ENCODE peak calls at places on chromosomes 11 and 22, in four cellular contexts. Z is A549; S is naive thymus-derived CD4-positive, alpha-beta T cell; M is CD8-positive, alpha-beta memory T cell. V is an unnamed sample. For H3K4me1, the result is how much of the 10 kb centered on the place peaks cover.

GRCh38 chr22:17860220-17860965 is 86.1 kb upstream of the BID start:
- DNase-seq in M (no peak), S (no peak), Z (no peak), V (no peak)

GRCh38 chr11:78094250-78094649 is 14.6 kb upstream of the NDUFC2 start:
- DNase-seq in M (no peak), Z (no peak), S (no peak), V (no peak)

GRCh38 chr11:47843354-47844060 is 4.6 kb downstream of the NUP160 start:
- DNase-seq in M (no peak), Z (no peak), S (no peak), V (no peak)

GRCh38 chr11:71502871-71503435 is 24.1 kb upstream of the KRTAP5-7 start:
- DNase-seq in Z (no peak), S (no peak), M (no peak), V (no peak)

GRCh38 chr11:2991477-2992233 is 474 bp downstream of the NAP1L4 start:
- DNase-seq in M (no peak), S (no peak), Z (peak), V (peak)

GRCh38 chr11:26841818-26842457 is 120.1 kb upstream of the SLC5A12 start:
- DNase-seq in Z (no peak), S (no peak), M (no peak), V (no peak)

GRCh38 chr11:119085523-119085878 is 820 bp downstream of the HMBS start:
- DNase-seq in S (peak), Z (no peak), M (no peak), V (peak)

GRCh38 chr11:72446929-72447753 is 12.8 kb upstream of the CLPB start:
- DNase-seq in Z (peak), S (no peak), M (peak), V (peak)

GRCh38 chr22:45781941-45782340 is 110.3 kb downstream of the ATXN10 start:
- DNase-seq in S (no peak), M (no peak), Z (no peak), V (no peak)

GRCh38 chr11:75966546-75967287 is 151.7 kb downstream of the UVRAG start:
- DNase-seq in S (no peak), Z (peak), M (no peak), V (no peak)

GRCh38 chr11:94046796-94047195 is 25.6 kb downstream of the HEPHL1 start:
- DNase-seq in M (no peak), Z (no peak), S (no peak), V (no peak)

GRCh38 chr22:47032091-47032943 is 269.9 kb downstream of the TBC1D22A start:
- DNase-seq in M (no peak), Z (no peak), S (no peak), V (no peak)

GRCh38 chr11:9019861-9020260 is 16.1 kb upstream of the NRIP3 start:
- DNase-seq in S (no peak), M (no peak), Z (no peak), V (no peak)

GRCh38 chr11:4680341-4680740 is 17.3 kb downstream of the OR51E2 start:
- DNase-seq in S (no peak), Z (no peak), M (no peak), V (no peak)

GRCh38 chr11:35549787-35550186 is 24.4 kb upstream of the PAMR1 start:
- DNase-seq in Z (peak), S (no peak), M (no peak), V (no peak)

GRCh38 chr22:38694945-38695344 is 5.8 kb downstream of the JOSD1 start:
- DNase-seq in S (no peak), Z (peak), M (no peak), V (no peak)
- H3K4me1 ChIP-seq in S (under half), Z (under half), M (under half), V (under half)

DNA sequence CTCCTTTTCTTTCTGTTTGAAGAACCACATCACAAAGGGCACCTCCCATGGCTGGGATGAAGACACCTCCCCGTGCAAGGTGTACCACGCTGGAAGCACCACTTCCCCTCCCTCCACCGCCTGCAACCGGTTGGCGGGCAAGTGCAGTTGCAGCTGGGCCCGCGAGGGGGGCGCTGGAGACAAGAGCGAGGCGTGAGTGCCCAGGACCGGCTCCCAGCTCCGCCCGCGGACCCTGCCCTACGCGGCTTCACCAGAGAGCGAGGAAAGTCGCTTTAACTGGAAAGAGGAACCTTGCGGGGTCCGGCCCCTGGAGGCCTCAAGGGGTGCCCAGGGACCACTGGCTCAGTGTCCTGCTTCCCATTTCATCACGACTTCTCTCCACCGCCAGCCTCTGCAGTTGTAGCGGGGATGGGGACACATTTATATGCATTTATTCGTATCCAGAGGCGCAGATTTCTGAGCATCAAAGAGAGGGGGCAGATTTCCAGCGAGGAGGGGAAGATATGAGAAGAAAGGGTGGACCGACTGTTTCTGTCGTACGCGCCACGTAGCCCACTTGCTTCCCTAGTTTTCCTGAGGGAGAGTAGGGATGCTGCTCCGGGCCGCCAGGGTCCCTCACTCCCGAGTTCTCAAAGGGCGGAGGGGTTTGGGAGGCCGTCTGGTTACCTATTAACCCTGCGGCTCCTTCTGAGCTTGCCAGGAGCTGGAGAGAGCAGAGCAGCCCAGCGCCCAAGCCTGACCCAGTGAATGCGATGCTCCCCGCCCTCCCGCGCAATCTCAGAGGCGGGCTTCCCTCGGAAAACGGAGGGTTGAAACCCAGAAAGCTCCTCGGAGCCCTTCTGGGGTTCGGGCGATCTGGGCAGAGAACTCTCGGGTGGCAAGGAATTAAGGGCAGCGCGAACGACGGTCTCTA is 3.5 kb downstream of the ESAM start:
- DNase-seq in M (peak), S (peak), Z (peak), V (peak)
- H3K4me3 ChIP-seq in M (peak), S (peak), Z (peak), V (no peak)

DNA sequence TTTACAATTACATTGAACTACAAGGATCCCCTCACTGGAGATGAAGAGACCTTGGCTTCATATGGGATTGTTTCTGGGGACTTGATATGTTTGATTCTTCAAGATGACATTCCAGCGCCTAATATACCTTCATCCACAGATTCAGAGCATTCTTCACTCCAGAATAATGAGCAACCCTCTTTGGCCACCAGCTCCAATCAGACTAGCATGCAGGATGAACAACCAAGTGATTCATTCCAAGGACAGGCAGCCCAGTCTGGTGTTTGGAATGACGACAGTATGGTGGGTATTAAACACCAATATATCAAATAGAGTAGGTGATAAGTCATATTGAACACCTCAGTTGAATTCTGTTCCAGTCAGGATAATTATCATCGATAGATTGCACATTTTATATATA is 4.4 kb downstream of the FBXO7 start:
- DNase-seq in M (no peak), Z (no peak), S (no peak), V (no peak)
- H3K4me1 ChIP-seq in M (under half), Z (under half), S (under half), V (under half)

DNA sequence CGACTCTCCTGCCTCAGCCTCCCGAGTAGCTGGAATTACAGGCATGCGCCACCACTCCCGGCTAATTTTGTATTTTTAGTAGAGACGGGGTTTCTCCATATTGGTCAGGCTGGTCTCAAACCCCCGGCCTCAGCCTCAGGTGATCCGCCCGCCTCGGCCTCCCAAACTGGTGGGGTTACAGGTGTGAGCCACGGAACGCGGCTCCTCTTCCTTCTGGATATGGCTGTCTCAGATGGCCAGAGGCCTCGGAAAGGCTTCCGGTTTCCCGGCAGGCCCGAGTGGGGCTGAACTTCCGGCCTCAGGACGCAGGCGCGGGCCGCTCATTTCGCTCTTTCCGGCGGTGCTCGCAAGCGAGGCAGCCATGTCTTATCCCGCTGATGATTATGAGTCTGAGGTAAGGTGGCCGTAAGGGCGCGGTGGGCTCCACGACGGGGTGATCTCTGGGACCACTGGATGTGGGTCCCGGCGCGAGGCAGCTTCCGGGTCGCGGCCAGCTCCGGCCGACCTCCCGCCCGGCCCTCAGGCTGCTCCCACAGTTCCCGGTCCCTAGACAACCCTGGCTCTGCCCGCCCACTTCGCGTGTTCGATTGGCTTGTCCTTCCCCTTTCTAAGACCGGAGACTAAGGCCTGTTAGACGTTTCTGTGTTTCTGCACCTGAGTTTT is at the start of gene EIF3L:
- DNase-seq in S (peak), Z (peak), M (peak), V (peak)
- H3K4me3 ChIP-seq in S (peak), Z (peak), M (peak), V (peak)

GRCh38 chr11:65890324-65891179 is at the start of gene CCDC85B:
- DNase-seq in S (peak), Z (peak), M (peak), V (peak)

GRCh38 chr11:65895482-65895981 is 4.7 kb downstream of the FOSL1 start:
- DNase-seq in M (no peak), Z (no peak), S (no peak), V (no peak)

GRCh38 chr11:65894034-65894591 is 3.6 kb downstream of the CCDC85B start:
- DNase-seq in Z (no peak), M (no peak), S (no peak), V (no peak)

GRCh38 chr11:65891180-65892136 is 985 bp downstream of the CCDC85B start:
- DNase-seq in Z (peak), S (no peak), M (no peak), V (peak)

DNA sequence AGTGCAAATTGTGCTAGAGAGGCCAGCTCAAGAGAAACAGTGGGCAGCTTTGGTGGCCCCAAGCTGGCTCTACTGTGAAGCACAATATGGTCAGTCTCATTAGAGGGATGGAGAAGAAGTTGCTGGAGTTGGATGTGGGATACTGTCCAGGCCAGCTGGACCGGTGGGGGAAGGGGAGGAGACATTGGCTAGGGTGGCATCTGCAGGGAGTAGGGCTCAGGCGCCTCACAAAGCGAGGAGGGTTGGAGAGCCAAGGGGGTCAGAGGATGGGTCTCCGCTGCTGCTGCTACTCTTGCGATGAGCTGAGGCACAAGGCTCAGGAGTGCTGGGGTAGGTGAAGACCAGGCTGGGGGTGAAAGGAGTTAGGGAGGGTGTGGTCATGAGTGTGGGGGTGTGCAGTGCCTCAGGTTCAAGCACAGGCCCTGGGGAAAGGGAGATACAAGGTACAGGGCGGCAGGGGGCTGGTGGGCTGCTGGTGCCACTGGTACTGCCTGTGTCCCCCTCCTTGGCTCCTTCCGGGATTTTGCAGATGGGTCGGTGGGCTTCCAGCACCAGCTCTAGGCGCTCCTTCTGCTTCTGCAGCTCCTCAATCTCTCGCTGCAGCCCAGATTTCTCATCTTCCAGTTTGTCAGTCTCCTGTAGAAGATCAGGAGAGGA is 2.3 kb downstream of the CCDC85B start:
- DNase-seq in Z (no peak), M (no peak), S (no peak), V (no peak)
- H3K4me1 ChIP-seq in Z (half or more), M (under half), S (under half), V (under half)

DNA sequence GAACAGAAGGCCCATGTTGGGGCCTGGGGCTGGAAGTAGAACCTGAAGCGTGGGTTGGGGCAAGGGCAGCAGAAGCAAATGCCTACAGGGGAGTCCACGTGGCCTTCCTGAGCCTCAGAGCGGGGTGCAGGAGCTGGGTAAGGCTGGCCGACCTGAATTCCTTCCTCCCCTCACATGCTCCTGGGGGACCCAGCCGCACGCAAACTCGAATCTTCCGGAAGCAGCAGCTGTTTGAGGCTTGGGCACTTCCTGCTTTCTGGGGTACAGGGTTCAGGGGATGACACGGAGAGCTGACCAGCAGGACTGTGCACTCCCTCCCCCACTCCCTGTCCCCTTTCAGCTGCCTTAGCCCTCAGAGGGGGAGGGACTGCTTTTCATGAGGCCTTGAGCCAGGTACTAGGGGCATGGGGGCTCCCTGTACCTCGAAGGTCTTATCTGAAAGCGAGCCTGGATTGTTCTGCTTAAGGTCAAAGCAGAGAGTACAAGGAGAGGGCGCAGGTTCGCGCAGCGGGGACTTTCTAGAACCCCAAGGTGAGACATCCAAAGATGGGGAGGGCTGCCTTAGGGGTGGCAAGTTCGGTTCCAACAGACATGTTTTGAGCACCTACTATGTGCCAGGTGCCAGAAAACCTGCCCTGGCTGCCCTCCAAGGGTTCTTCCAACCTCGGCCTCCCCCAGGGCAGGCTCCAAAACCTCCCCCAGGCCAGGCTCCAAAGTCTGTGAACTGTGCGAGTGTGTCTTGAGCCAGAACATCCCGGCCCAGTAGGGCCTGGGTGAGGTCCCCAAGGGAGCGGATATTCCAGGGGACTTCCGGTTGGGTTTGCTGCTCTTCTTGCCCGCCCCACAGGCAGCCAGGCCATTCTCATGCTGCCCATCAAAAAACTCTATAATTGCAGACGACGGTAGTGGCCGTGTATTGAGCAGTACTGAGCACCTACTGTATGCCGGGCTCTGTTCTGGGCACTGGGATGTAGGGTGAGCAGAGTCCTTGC is 1.7 kb downstream of the NCF4 start:
- DNase-seq in S (no peak), Z (no peak), M (no peak), V (no peak)
- H3K4me3 ChIP-seq in S (no peak), Z (no peak), M (no peak), V (no peak)

V was measured in HAP-1.